ENCODE peak calls at places on chromosomes 11 and 22, in four cellular contexts. U is psoas muscle; W is kidney; T is CD4-positive, alpha-beta memory T cell. Z is an unnamed sample.

GRCh38 chr11:30586251-30587144 is at the start of gene MPPED2:
- DNase-seq in T (no peak), W (peak), U (peak), Z (peak)

GRCh38 chr22:17403906-17404305 is 34.6 kb downstream of the CECR2 start:
- DNase-seq in T (no peak), U (no peak), W (no peak), Z (no peak)

GRCh38 chr22:49198705-49199084 is 629.0 kb downstream of the BRD1 start:
- DNase-seq in U (no peak), W (peak), T (no peak), Z (peak)

GRCh38 chr22:36424901-36425579 is 37.3 kb upstream of the MYH9 start:
- DNase-seq in U (no peak), W (no peak), T (no peak), Z (no peak)

GRCh38 chr22:21764038-21764804 is 28.6 kb upstream of the YPEL1 start:
- DNase-seq in T (no peak), W (no peak), U (no peak), Z (no peak)

GRCh38 chr11:107856180-107856980 is 2.2 kb downstream of the SLC35F2 start:
- DNase-seq in U (no peak), W (no peak), T (no peak), Z (no peak)

GRCh38 chr11:70611166-70611565 is 212.8 kb downstream of the CTTN start:
- DNase-seq in T (no peak), U (no peak), W (peak), Z (no peak)

GRCh38 chr11:97364047-97364446 is 974.2 kb downstream of the JRKL start:
- DNase-seq in T (no peak), W (no peak), U (no peak), Z (no peak)

GRCh38 chr11:11105361-11105760 is 247.5 kb upstream of the ZBED5 start:
- DNase-seq in T (no peak), W (no peak), U (no peak), Z (no peak)

GRCh38 chr11:70326365-70326803 is 55.9 kb downstream of the PPFIA1 start:
- DNase-seq in U (no peak), W (no peak), T (no peak), Z (no peak)

GRCh38 chr22:43262990-43263644 is 76.2 kb upstream of the TTLL12 start:
- DNase-seq in U (no peak), W (peak), T (peak), Z (no peak)

GRCh38 chr11:74006743-74007304 is 2.1 kb downstream of the UCP3 start:
- DNase-seq in T (no peak), U (no peak), W (no peak), Z (no peak)

GRCh38 chr22:37508431-37508963 is 10.7 kb downstream of the CARD10 start:
- DNase-seq in W (peak), U (peak), T (no peak), Z (no peak)

GRCh38 chr11:11786771-11787170 is 55.0 kb upstream of the USP47 start:
- DNase-seq in U (no peak), W (no peak), T (no peak), Z (no peak)

GRCh38 chr11:114219559-114220349 is 76.4 kb upstream of the NNMT start:
- DNase-seq in T (no peak), U (no peak), W (no peak), Z (no peak)
- H3K4me3 ChIP-seq in T (no peak), U (no peak), W (no peak), Z (no peak)

DNA sequence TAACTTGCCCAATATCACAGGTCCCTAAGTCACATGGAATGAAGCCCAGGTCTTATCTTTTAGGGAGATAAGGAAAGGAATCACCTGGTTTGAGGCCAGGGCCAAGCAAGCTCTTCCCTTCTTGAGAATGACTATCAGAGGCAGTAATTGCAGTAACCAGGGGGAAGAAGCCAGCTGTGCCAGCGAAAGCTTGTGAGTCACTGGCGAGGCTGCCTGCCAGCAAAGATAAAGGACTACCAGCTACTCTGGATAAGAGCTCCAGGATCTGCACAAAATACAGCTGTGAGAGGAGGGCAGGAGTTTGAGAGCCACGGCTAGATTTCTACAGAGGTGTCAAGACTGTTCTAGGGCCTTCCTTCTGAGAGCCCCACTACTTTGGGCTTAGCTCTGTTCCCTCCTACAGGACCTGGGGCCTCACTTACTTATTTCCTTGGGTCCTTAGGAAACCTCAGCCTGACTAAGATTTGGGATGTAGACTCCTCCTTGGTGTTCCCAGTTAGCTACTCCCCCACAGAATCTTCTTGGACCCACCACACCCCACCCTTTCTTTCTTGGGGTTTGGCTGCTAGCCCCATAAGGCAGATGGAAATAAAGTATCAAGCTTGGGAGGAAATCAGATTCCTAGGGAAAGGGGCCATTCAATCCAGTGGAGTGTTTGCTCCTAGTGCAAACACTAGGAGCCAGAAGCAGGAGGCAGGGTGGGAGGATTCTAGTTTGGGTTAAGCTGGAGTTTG is 9.6 kb upstream of the CCKBR start:
- DNase-seq in W (no peak), T (no peak), U (peak), Z (peak)
- H3K27ac ChIP-seq in W (no peak), T (no peak), U (no peak), Z (no peak)

DNA sequence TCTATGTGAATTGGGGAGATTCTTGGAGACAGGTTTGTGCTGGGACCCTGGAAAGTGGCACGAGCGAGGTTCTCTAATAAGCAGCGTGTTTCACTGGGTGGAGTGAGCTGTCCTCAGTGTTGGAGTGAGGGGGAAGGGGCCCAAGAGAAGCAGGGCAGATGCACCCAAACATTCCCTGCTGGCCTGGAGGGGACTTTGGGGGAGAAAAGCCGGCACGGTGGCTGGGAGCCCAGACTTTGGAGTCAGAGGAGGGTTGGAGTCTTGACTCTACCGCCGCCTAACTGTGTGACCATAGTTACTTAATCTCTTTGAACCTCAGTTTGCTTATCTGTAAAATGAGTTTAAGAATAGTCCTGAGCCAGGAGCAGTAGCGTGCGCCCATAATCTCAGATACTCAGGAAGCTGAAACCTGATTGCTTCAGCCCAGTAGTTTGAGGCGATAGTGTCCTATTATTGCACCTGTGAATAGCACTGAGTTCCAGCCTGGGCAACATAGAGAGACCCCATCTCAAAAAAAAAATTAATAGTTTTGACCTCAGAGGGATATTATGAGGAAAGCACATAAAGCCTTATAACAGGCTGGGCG is 614 bp downstream of the NR1H3 start:
- DNase-seq in T (no peak), W (no peak), U (no peak), Z (no peak)
- H3K4me3 ChIP-seq in T (no peak), W (peak), U (peak), Z (no peak)

DNA sequence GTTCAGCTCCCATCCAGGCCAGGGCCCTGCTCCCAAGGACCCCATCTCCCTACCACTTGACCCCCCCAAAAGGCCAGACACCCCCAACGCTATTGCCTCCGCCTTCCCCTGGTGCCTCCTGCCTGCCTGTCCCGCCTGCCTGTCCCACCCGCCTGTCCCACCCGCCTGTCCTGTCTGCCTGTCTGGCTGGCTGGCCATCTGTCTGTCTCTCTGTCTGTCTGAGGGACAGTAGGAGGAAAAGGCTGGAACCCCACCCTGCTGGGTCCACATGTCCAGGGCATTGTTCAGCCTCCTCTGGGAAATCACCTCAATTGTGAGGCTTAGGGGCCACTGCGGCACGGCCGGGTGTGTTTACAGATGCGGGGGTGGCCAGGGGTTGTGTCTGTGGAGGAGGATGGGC is 25.3 kb upstream of the CBX7 start:
- DNase-seq in W (no peak), T (no peak), U (no peak), Z (no peak)
- H3K27ac ChIP-seq in W (peak), T (no peak), U (peak), Z (no peak)

GRCh38 chr11:12962306-12962705 is 46.8 kb upstream of the RASSF10 start:
- DNase-seq in U (no peak), T (no peak), W (no peak), Z (no peak)

GRCh38 chr11:12963789-12964536 is 45.2 kb upstream of the RASSF10 start:
- DNase-seq in U (peak), W (no peak), T (peak), Z (peak)

GRCh38 chr11:12963051-12963450 is 46.1 kb upstream of the RASSF10 start:
- DNase-seq in U (no peak), W (no peak), T (no peak), Z (no peak)

GRCh38 chr11:12961615-12962014 is 47.5 kb upstream of the RASSF10 start:
- DNase-seq in U (no peak), T (no peak), W (no peak), Z (no peak)

GRCh38 chr11:12964650-12965049 is 44.5 kb upstream of the RASSF10 start:
- DNase-seq in U (no peak), W (no peak), T (no peak), Z (no peak)
- H3K4me3 ChIP-seq in U (no peak), W (no peak), T (no peak), Z (no peak)

DNA sequence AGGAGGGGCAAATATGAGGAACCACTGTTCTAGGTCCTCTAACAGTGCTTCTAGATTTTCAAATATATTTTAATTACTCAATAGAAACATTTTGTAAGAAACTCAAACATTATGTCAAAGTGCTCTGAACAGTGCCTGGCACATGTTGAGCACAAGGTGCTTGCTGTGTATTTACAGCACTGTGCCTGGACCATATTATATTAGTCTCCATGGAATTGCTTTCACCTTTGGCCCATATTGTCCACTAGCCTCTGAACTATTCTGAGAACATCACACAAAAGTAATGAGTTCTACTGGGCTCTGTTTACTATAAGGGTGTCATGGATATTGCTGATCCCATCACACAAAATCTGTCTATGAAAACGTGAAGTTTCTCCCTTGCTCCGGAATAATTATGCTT is 76.7 kb downstream of the PPFIBP2 start:
- DNase-seq in W (no peak), U (no peak), T (no peak), Z (no peak)
- H3K27ac ChIP-seq in W (no peak), U (peak), T (no peak), Z (no peak)

Z was measured in aorta.